ENCODE peak calls at places on chromosome 16, in six cellular contexts. B is NCI-H510A, Q is Kasumi-1, T is OCI-LY7, P is HT-29, K is upper lobe of right lung. D is an unnamed sample.

GRCh38 chr16:82629441-82630027 is 2.8 kb downstream of the CDH13 start:
- DNase-seq in B (no peak), Q (no peak), T (no peak), P (no peak), K (no peak), D (no peak)

GRCh38 chr16:47143677-47144558 is at the start of gene NETO2:
- DNase-seq in B (peak; percentile 46), Q (peak; percentile 77), T (peak; percentile 16), P (peak; percentile 30), K (peak; percentile 80), D (no peak)

GRCh38 chr16:22314661-22315626 is 17.7 kb downstream of the POLR3E start:
- DNase-seq in B (no peak), Q (no peak), T (no peak), P (no peak), K (no peak), D (peak; percentile 75)

GRCh38 chr16:56362057-56362655 is 63.2 kb downstream of the AMFR start:
- DNase-seq in B (no peak), Q (no peak), T (no peak), P (no peak), K (no peak), D (no peak)

GRCh38 chr16:12303649-12304048 is 327.1 kb downstream of the SNX29 start:
- DNase-seq in B (no peak), Q (no peak), T (no peak), P (no peak), K (no peak), D (no peak)

GRCh38 chr16:13305019-13305755 is 403.8 kb downstream of the SHISA9 start:
- DNase-seq in B (no peak), Q (no peak), T (peak; percentile 16), P (no peak), K (no peak), D (no peak)

GRCh38 chr16:57485091-57485915 is 990 bp downstream of the DOK4 start:
- DNase-seq in B (no peak), Q (no peak), T (no peak), P (peak; percentile 26), K (peak; percentile 71), D (peak; percentile 88)

GRCh38 chr16:29811170-29811895 is 660 bp upstream of the PRRT2 start:
- DNase-seq in B (peak; percentile 93), Q (peak; percentile 70), T (peak; percentile 72), P (peak; percentile 93), K (peak; percentile 97), D (peak; percentile 97)

GRCh38 chr16:31478956-31479355 is 4.0 kb upstream of the SLC5A2 start:
- DNase-seq in B (no peak), Q (no peak), T (no peak), P (no peak), K (no peak), D (no peak)

GRCh38 chr16:52573365-52574104 is 26.6 kb upstream of the TOX3 start:
- DNase-seq in B (no peak), Q (no peak), T (no peak), P (peak; percentile 74), K (no peak), D (no peak)

GRCh38 chr16:77780378-77780837 is 8.0 kb upstream of the VAT1L start:
- DNase-seq in B (no peak), Q (no peak), T (no peak), P (no peak), K (no peak), D (no peak)

D was measured in mesenteric fat pad.